ENCODE peak calls at places on chromosomes 2 and 18, in five cellular contexts. One of them, this sample, is unnamed.

GRCh38 chr2:17768894-17769293 is 15.0 kb downstream of the GEN1 start:
- DNase-seq in right atrium auricular region: no peak
- DNase-seq in A549: no peak
- DNase-seq in lower lobe of right lung: no peak
- DNase-seq in gastrocnemius medialis: no peak
- DNase-seq in this sample: no peak

GRCh38 chr18:50193796-50194622 is 938 bp downstream of the MYO5B start:
- DNase-seq in gastrocnemius medialis: no peak
- DNase-seq in A549: no peak
- DNase-seq in lower lobe of right lung: no peak
- DNase-seq in right atrium auricular region: no peak
- DNase-seq in this sample: no peak

GRCh38 chr2:12718662-12719399 is 2.1 kb downstream of the TRIB2 start:
- DNase-seq in lower lobe of right lung: no peak
- DNase-seq in gastrocnemius medialis: no peak
- DNase-seq in right atrium auricular region: no peak
- DNase-seq in A549: no peak
- DNase-seq in this sample: no peak

GRCh38 chr2:162084561-162084960 is 10.5 kb upstream of the DPP4 start:
- DNase-seq in gastrocnemius medialis: no peak
- DNase-seq in lower lobe of right lung: no peak
- DNase-seq in right atrium auricular region: no peak
- DNase-seq in A549: no peak
- DNase-seq in this sample: no peak

GRCh38 chr2:216507220-216508143 is 8.8 kb downstream of the RPL37A start:
- DNase-seq in right atrium auricular region: no peak
- DNase-seq in A549: no peak
- DNase-seq in gastrocnemius medialis: no peak
- DNase-seq in lower lobe of right lung: no peak
- DNase-seq in this sample: no peak

GRCh38 chr2:140275427-140275826 is 1495.2 kb upstream of the NXPH2 start:
- DNase-seq in right atrium auricular region: no peak
- DNase-seq in A549: no peak
- DNase-seq in lower lobe of right lung: no peak
- DNase-seq in gastrocnemius medialis: no peak
- DNase-seq in this sample: no peak

GRCh38 chr2:10966056-10966455 is 54.3 kb downstream of the KCNF1 start:
- DNase-seq in lower lobe of right lung: no peak
- DNase-seq in gastrocnemius medialis: no peak
- DNase-seq in A549: no peak
- DNase-seq in right atrium auricular region: no peak
- DNase-seq in this sample: no peak

GRCh38 chr2:12262681-12263436 is 453.9 kb upstream of the TRIB2 start:
- DNase-seq in A549: no peak
- DNase-seq in gastrocnemius medialis: peak; percentile 30
- DNase-seq in lower lobe of right lung: no peak
- DNase-seq in right atrium auricular region: no peak
- DNase-seq in this sample: no peak

GRCh38 chr2:4718777-4719176 is 973.4 kb upstream of the SOX11 start:
- DNase-seq in lower lobe of right lung: no peak
- DNase-seq in A549: no peak
- DNase-seq in gastrocnemius medialis: no peak
- DNase-seq in right atrium auricular region: no peak
- DNase-seq in this sample: no peak

GRCh38 chr2:72325592-72326422 is 178.1 kb upstream of the CYP26B1 start:
- DNase-seq in A549: peak; percentile 39
- DNase-seq in right atrium auricular region: no peak
- DNase-seq in gastrocnemius medialis: no peak
- DNase-seq in lower lobe of right lung: no peak
- DNase-seq in this sample: no peak

GRCh38 chr2:220469201-220469600 is 841.8 kb downstream of the SLC4A3 start:
- DNase-seq in right atrium auricular region: no peak
- DNase-seq in A549: peak; percentile 46
- DNase-seq in lower lobe of right lung: no peak
- DNase-seq in gastrocnemius medialis: no peak
- DNase-seq in this sample: no peak

GRCh38 chr2:62361964-62362363 is 144.0 kb downstream of the TMEM17 start:
- DNase-seq in right atrium auricular region: no peak
- DNase-seq in gastrocnemius medialis: no peak
- DNase-seq in lower lobe of right lung: no peak
- DNase-seq in A549: no peak
- DNase-seq in this sample: no peak

GRCh38 chr2:124973396-124973795 is 948.3 kb downstream of the CNTNAP5 start:
- DNase-seq in A549: no peak
- DNase-seq in gastrocnemius medialis: no peak
- DNase-seq in right atrium auricular region: no peak
- DNase-seq in lower lobe of right lung: no peak
- DNase-seq in this sample: no peak

GRCh38 chr2:101776172-101777043 is 78.9 kb downstream of the MAP4K4 start:
- DNase-seq in A549: peak; percentile 60
- DNase-seq in right atrium auricular region: no peak
- DNase-seq in gastrocnemius medialis: no peak
- DNase-seq in lower lobe of right lung: no peak
- DNase-seq in this sample: no peak
- TF ChIP-seq CTCF in A549: no peak
- TF ChIP-seq CTCF in right atrium auricular region: peak; percentile 46
- TF ChIP-seq CTCF in gastrocnemius medialis: no peak
- TF ChIP-seq CTCF in lower lobe of right lung: no peak
- TF ChIP-seq CTCF in this sample: no peak

DNA sequence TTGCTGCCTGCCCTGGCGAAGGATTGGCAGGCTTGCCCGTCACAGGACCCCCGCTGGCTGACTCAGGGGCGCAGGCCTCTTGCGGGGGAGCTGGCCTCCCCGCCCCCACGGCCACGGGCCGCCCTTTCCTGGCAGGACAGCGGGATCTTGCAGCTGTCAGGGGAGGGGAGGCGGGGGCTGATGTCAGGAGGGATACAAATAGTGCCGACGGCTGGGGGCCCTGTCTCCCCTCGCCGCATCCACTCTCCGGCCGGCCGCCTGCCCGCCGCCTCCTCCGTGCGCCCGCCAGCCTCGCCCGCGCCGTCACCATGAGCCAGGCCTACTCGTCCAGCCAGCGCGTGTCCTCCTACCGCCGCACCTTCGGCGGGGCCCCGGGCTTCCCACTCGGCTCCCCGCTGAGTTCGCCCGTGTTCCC is at the start of gene DES:
- DNase-seq in gastrocnemius medialis: peak; percentile 87
- DNase-seq in lower lobe of right lung: no peak
- DNase-seq in right atrium auricular region: no peak
- DNase-seq in A549: no peak
- DNase-seq in this sample: no peak
- H3K4me3 ChIP-seq in gastrocnemius medialis: peak within 1 kb of the TSS; percentile 75
- H3K4me3 ChIP-seq in lower lobe of right lung: peak within 1 kb of the TSS; percentile 34
- H3K4me3 ChIP-seq in right atrium auricular region: peak within 1 kb of the TSS; percentile 59
- H3K4me3 ChIP-seq in A549: no peak within 1 kb of the TSS
- H3K4me3 ChIP-seq in this sample: peak within 1 kb of the TSS; percentile 70

GRCh38 chr2:138042311-138042710 is 78.0 kb downstream of the HNMT start:
- DNase-seq in lower lobe of right lung: no peak
- DNase-seq in right atrium auricular region: no peak
- DNase-seq in A549: no peak
- DNase-seq in gastrocnemius medialis: no peak
- DNase-seq in this sample: no peak
- H3K27ac ChIP-seq in lower lobe of right lung: no peak overlapping the region
- H3K27ac ChIP-seq in right atrium auricular region: no peak overlapping the region
- H3K27ac ChIP-seq in A549: no peak overlapping the region
- H3K27ac ChIP-seq in gastrocnemius medialis: no peak overlapping the region
- H3K27ac ChIP-seq in this sample: no peak overlapping the region

DNA sequence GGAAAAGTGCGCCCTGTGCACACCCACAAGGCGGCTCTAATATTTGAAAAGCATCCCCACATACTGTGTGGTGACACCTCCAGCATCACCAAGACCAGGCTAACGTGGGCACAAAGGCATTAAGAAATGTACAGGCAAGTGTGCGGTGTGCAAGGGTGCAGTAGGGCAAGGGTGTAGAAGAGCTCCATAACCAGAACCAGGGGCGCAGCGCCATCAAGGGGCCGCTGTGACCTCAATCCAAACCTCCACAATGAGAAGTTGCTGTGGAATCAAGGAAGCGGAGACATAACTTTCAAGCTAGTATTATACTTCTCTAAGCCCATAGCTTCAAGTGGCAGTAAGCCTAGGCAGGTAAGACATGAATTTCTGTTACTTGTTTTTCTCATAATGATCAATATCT is 13.0 kb downstream of the L3MBTL4 start:
- DNase-seq in lower lobe of right lung: no peak
- DNase-seq in A549: no peak
- DNase-seq in gastrocnemius medialis: no peak
- DNase-seq in right atrium auricular region: no peak
- DNase-seq in this sample: no peak
- TF ChIP-seq CTCF in lower lobe of right lung: no peak
- TF ChIP-seq CTCF in A549: no peak
- TF ChIP-seq CTCF in gastrocnemius medialis: no peak
- TF ChIP-seq CTCF in right atrium auricular region: peak; percentile 42
- TF ChIP-seq CTCF in this sample: no peak

DNA sequence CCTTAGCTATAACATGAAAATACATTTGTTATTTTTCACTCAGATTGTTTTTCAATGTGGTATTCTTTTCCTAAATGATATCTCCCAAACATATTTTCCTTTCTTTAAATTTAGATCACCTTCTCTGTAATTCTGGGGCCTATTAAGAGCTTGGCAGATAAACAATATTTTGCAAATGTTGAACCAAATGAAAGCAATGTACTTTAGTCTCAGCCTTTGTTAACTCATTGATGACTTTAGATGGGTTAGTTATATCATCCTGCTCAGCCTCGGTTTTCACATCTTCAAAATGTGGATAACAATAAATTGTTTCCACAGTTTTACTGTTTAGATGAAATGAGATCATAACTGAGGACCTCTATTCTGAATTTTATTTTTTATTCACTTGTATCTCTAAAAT is 1205.2 kb downstream of the SUCLG1 start:
- DNase-seq in right atrium auricular region: no peak
- DNase-seq in gastrocnemius medialis: no peak
- DNase-seq in A549: no peak
- DNase-seq in lower lobe of right lung: no peak
- DNase-seq in this sample: no peak
- H3K4me3 ChIP-seq in right atrium auricular region: no peak overlapping the region
- H3K4me3 ChIP-seq in gastrocnemius medialis: no peak overlapping the region
- H3K4me3 ChIP-seq in A549: no peak overlapping the region
- H3K4me3 ChIP-seq in lower lobe of right lung: no peak overlapping the region
- H3K4me3 ChIP-seq in this sample: no peak overlapping the region

DNA sequence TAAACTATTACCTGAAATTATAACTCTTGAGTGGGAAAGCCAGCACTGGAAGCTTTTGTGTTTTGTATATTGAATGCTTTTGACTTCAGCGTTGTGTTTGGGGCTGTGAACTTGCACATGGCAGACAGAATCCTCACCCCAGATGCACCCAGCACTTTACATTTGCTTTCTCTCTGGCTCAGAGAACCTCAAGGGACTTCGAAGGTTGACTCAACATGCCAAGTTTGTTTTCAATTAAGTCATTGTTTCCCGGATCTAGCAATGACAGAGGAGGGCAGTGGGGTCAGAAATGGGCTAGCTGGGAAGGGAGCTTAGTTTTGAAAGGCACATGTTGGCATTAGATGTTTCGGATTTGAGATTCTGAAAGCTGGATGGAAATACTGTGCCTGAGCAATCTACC is 22.4 kb downstream of the TET3 start:
- DNase-seq in gastrocnemius medialis: no peak
- DNase-seq in right atrium auricular region: no peak
- DNase-seq in lower lobe of right lung: no peak
- DNase-seq in A549: no peak
- DNase-seq in this sample: peak; percentile 12
- H3K27ac ChIP-seq in gastrocnemius medialis: no peak overlapping the region
- H3K27ac ChIP-seq in right atrium auricular region: no peak overlapping the region
- H3K27ac ChIP-seq in lower lobe of right lung: no peak overlapping the region
- H3K27ac ChIP-seq in A549: no peak overlapping the region
- H3K27ac ChIP-seq in this sample: no peak overlapping the region